ENCODE peak calls at places on chromosomes 4 and X, in ten cellular contexts. S is GM13976; U is CD8-positive, alpha-beta memory T cell; A is hepatocyte; O is D341Med; I is head of caudate nucleus; W is fibroblast of lung; K is GM23338; V is stimulated activated CD4-positive, alpha-beta T cell treated with anti-CD3 and anti-CD28 coated beads, Interleukin-4, amount 100 ng/mL, for 1 hour; Q is upper lobe of left lung. B is an unnamed sample.

GRCh38 chr4:138910914-138911336 is 104.7 kb upstream of the NOCT start:
- DNase-seq in Q (peak), A (peak), U (no peak), O (no peak), V (no peak), W (peak), I (no peak), K (peak), S (no peak), B (peak)

GRCh38 chr4:112885897-112886296 is 163.6 kb upstream of the ANK2 start:
- DNase-seq in O (no peak), I (no peak), V (no peak), Q (no peak), S (no peak), U (no peak), A (no peak), W (no peak), K (peak), B (no peak)

GRCh38 chrX:104347860-104348259 is 93.1 kb upstream of the ESX1 start:
- DNase-seq in Q (no peak), V (no peak), U (no peak), K (no peak), O (no peak), A (no peak), W (no peak), S (no peak), I (no peak), B (no peak)

GRCh38 chrX:150487369-150488094 is 80.9 kb upstream of the MTM1 start:
- DNase-seq in V (no peak), U (no peak), O (no peak), I (no peak), W (no peak), Q (no peak), A (no peak), S (no peak), K (no peak), B (no peak)

GRCh38 chr4:54525602-54526001 is 132.2 kb upstream of the KIT start:
- DNase-seq in V (no peak), I (no peak), A (no peak), O (no peak), S (no peak), U (no peak), K (no peak), W (peak), Q (no peak), B (no peak)

GRCh38 chrX:104013606-104014005 is at the start of gene H2BW1:
- DNase-seq in I (no peak), K (peak), A (no peak), U (no peak), Q (no peak), W (no peak), V (no peak), O (no peak), S (no peak), B (no peak)

GRCh38 chr4:72951147-72951546 is 118.4 kb downstream of the COX18 start:
- DNase-seq in K (peak), V (no peak), S (no peak), W (no peak), A (no peak), U (no peak), O (no peak), I (no peak), Q (no peak), B (no peak)

GRCh38 chr4:8742546-8742945 is 129.1 kb downstream of the HMX1 start:
- DNase-seq in U (no peak), Q (no peak), W (no peak), A (no peak), K (no peak), S (no peak), I (no peak), V (no peak), O (no peak), B (no peak)

GRCh38 chrX:132435222-132435621 is 53.6 kb downstream of the MBNL3 start:
- DNase-seq in A (no peak), U (no peak), O (peak), S (no peak), K (no peak), W (peak), V (no peak), I (no peak), Q (no peak), B (no peak)

GRCh38 chrX:112734250-112734649 is 54.5 kb upstream of the LHFPL1 start:
- DNase-seq in O (no peak), S (no peak), I (peak), V (no peak), Q (no peak), K (peak), A (no peak), W (no peak), U (no peak), B (peak)

GRCh38 chr4:133865606-133866327 is 335.8 kb downstream of the PABPC4L start:
- DNase-seq in V (no peak), W (peak), S (no peak), U (no peak), K (peak), I (no peak), O (no peak), Q (no peak), A (peak), B (no peak)

GRCh38 chr4:56981795-56982201 is 3.1 kb downstream of the POLR2B start:
- DNase-seq in U (no peak), K (no peak), V (no peak), W (no peak), A (no peak), S (no peak), I (no peak), O (no peak), Q (no peak), B (no peak)

GRCh38 chr4:23194751-23195150 is 502.0 kb downstream of the GBA3 start:
- DNase-seq in A (no peak), K (no peak), O (no peak), W (no peak), U (no peak), S (no peak), Q (no peak), I (no peak), V (no peak), B (no peak)

GRCh38 chrX:6067600-6067999 is 161.1 kb downstream of the NLGN4X start:
- DNase-seq in W (no peak), K (no peak), U (no peak), S (no peak), A (no peak), O (no peak), V (no peak), Q (no peak), I (no peak), B (no peak)

GRCh38 chr4:5371415-5372190 is 320.3 kb downstream of the STK32B start:
- DNase-seq in Q (no peak), W (no peak), I (no peak), S (no peak), O (no peak), K (no peak), U (no peak), A (no peak), V (no peak), B (no peak)

GRCh38 chr4:52001616-52002015 is 18.5 kb downstream of the LRRC66 start:
- DNase-seq in O (no peak), U (no peak), Q (no peak), V (no peak), A (no peak), W (no peak), I (no peak), S (no peak), K (no peak), B (no peak)

GRCh38 chrX:23756165-23756564 is 13.1 kb upstream of the ACOT9 start:
- DNase-seq in Q (no peak), U (peak), S (peak), I (peak), A (peak), V (peak), K (peak), O (peak), W (peak), B (peak)

GRCh38 chr4:17578482-17578891 is 1.5 kb downstream of the LAP3 start:
- DNase-seq in O (no peak), K (no peak), S (peak), V (no peak), A (no peak), W (peak), Q (no peak), I (no peak), U (no peak), B (no peak)

GRCh38 chr4:185721190-185721948 is 90.6 kb downstream of the SORBS2 start:
- DNase-seq in S (no peak), V (no peak), Q (no peak), O (no peak), U (no peak), K (no peak), W (peak), A (peak), I (no peak), B (no peak)

GRCh38 chr4:114659386-114660008 is 60.9 kb downstream of the UGT8 start:
- DNase-seq in O (peak), S (peak), U (no peak), Q (no peak), I (peak), W (peak), A (peak), V (peak), K (peak), B (peak)

GRCh38 chr4:14375816-14376215 is 626.5 kb upstream of the CPEB2 start:
- DNase-seq in U (no peak), Q (no peak), O (no peak), S (no peak), W (no peak), A (no peak), I (no peak), K (no peak), V (no peak), B (no peak)

GRCh38 chr4:123870283-123870876 is 473.8 kb downstream of the SPRY1 start:
- DNase-seq in W (no peak), Q (no peak), A (no peak), S (no peak), K (no peak), I (no peak), V (no peak), U (no peak), O (no peak), B (no peak)

B was measured in SK-N-DZ.